ENCODE peak calls at places on chromosomes 11 and 22, in six cellular contexts. One of them, this sample, is unnamed. For H3K27me3, the result is how much of the 10 kb centered on the place peaks cover.

GRCh38 chr22:45830531-45831245 is 146.3 kb downstream of the WNT7B start:
- DNase-seq in heart right ventricle: no peak
- DNase-seq in adipocyte: no peak
- DNase-seq in mesendoderm: no peak
- DNase-seq in adrenal gland: no peak
- DNase-seq in stomach: no peak
- DNase-seq in this sample: no peak

GRCh38 chr11:64132388-64132771 is 33.5 kb downstream of the MACROD1 start:
- DNase-seq in heart right ventricle: no peak
- DNase-seq in adipocyte: no peak
- DNase-seq in mesendoderm: no peak
- DNase-seq in adrenal gland: no peak
- DNase-seq in stomach: no peak
- DNase-seq in this sample: no peak

GRCh38 chr11:31802990-31803812 is 7.9 kb downstream of the PAX6 start:
- DNase-seq in heart right ventricle: no peak
- DNase-seq in adipocyte: no peak
- DNase-seq in mesendoderm: peak
- DNase-seq in adrenal gland: no peak
- DNase-seq in stomach: no peak
- DNase-seq in this sample: no peak

GRCh38 chr11:64355078-64355940 is 3.7 kb upstream of the RPS6KA4 start:
- DNase-seq in heart right ventricle: peak
- DNase-seq in adipocyte: peak
- DNase-seq in mesendoderm: peak
- DNase-seq in adrenal gland: peak
- DNase-seq in stomach: peak
- DNase-seq in this sample: peak

GRCh38 chr11:58632510-58632909 is 10.0 kb downstream of the CNTF start:
- DNase-seq in heart right ventricle: no peak
- DNase-seq in adipocyte: no peak
- DNase-seq in mesendoderm: no peak
- DNase-seq in adrenal gland: no peak
- DNase-seq in stomach: no peak
- DNase-seq in this sample: no peak

GRCh38 chr11:80586464-80586863 is 1145.6 kb upstream of the TENM4 start:
- DNase-seq in heart right ventricle: no peak
- DNase-seq in adipocyte: no peak
- DNase-seq in mesendoderm: no peak
- DNase-seq in adrenal gland: no peak
- DNase-seq in stomach: no peak
- DNase-seq in this sample: no peak

GRCh38 chr11:65854871-65855837 is 2.8 kb downstream of the CFL1 start:
- DNase-seq in heart right ventricle: no peak
- DNase-seq in adipocyte: no peak
- DNase-seq in mesendoderm: no peak
- DNase-seq in adrenal gland: no peak
- DNase-seq in stomach: no peak
- DNase-seq in this sample: no peak

GRCh38 chr11:107824668-107825369 is 33.8 kb downstream of the SLC35F2 start:
- DNase-seq in heart right ventricle: no peak
- DNase-seq in adipocyte: no peak
- DNase-seq in mesendoderm: no peak
- DNase-seq in adrenal gland: no peak
- DNase-seq in stomach: no peak
- DNase-seq in this sample: no peak

GRCh38 chr11:2940166-2940929 is 11.1 kb upstream of the PHLDA2 start:
- DNase-seq in heart right ventricle: no peak
- DNase-seq in adipocyte: no peak
- DNase-seq in mesendoderm: no peak
- DNase-seq in adrenal gland: peak
- DNase-seq in stomach: peak
- DNase-seq in this sample: no peak

GRCh38 chr11:1072116-1072820 is 2.4 kb upstream of the MUC2 start:
- DNase-seq in heart right ventricle: peak
- DNase-seq in adipocyte: peak
- DNase-seq in mesendoderm: peak
- DNase-seq in adrenal gland: no peak
- DNase-seq in stomach: no peak
- DNase-seq in this sample: no peak

GRCh38 chr22:49087163-49087562 is 740.5 kb downstream of the BRD1 start:
- DNase-seq in heart right ventricle: no peak
- DNase-seq in adipocyte: no peak
- DNase-seq in mesendoderm: no peak
- DNase-seq in adrenal gland: no peak
- DNase-seq in stomach: no peak
- DNase-seq in this sample: no peak

GRCh38 chr11:79229047-79229446 is 211.8 kb downstream of the TENM4 start:
- DNase-seq in heart right ventricle: no peak
- DNase-seq in adipocyte: no peak
- DNase-seq in mesendoderm: no peak
- DNase-seq in adrenal gland: no peak
- DNase-seq in stomach: no peak
- DNase-seq in this sample: no peak

GRCh38 chr11:3153291-3153861 is 11.7 kb downstream of the OSBPL5 start:
- DNase-seq in heart right ventricle: peak
- DNase-seq in adipocyte: peak
- DNase-seq in mesendoderm: peak
- DNase-seq in adrenal gland: peak
- DNase-seq in stomach: no peak
- DNase-seq in this sample: no peak

GRCh38 chr11:124536520-124536919 is 6.9 kb downstream of the OR8B12 start:
- DNase-seq in heart right ventricle: peak
- DNase-seq in adipocyte: peak
- DNase-seq in mesendoderm: peak
- DNase-seq in adrenal gland: peak
- DNase-seq in stomach: no peak
- DNase-seq in this sample: no peak

GRCh38 chr11:17277024-17277584 is 565 bp downstream of the NUCB2 start:
- DNase-seq in heart right ventricle: no peak
- DNase-seq in adipocyte: peak
- DNase-seq in mesendoderm: peak
- DNase-seq in adrenal gland: peak
- DNase-seq in stomach: no peak
- DNase-seq in this sample: no peak

GRCh38 chr11:134033276-134033675 is 35.6 kb upstream of the JAM3 start:
- DNase-seq in heart right ventricle: no peak
- DNase-seq in adipocyte: no peak
- DNase-seq in mesendoderm: no peak
- DNase-seq in adrenal gland: no peak
- DNase-seq in stomach: no peak
- DNase-seq in this sample: no peak

GRCh38 chr11:19651654-19652053 is 61.0 kb upstream of the NAV2 start:
- DNase-seq in heart right ventricle: no peak
- DNase-seq in adipocyte: no peak
- DNase-seq in mesendoderm: no peak
- DNase-seq in adrenal gland: no peak
- DNase-seq in stomach: no peak
- DNase-seq in this sample: no peak

GRCh38 chr11:106088896-106089295 is 11.4 kb downstream of the AASDHPPT start:
- DNase-seq in heart right ventricle: no peak
- DNase-seq in adipocyte: no peak
- DNase-seq in mesendoderm: no peak
- DNase-seq in adrenal gland: no peak
- DNase-seq in stomach: no peak
- DNase-seq in this sample: no peak

GRCh38 chr11:2585566-2586090 is 114.2 kb downstream of the KCNQ1OT1 start:
- DNase-seq in heart right ventricle: no peak
- DNase-seq in adipocyte: no peak
- DNase-seq in mesendoderm: no peak
- DNase-seq in adrenal gland: no peak
- DNase-seq in stomach: peak
- DNase-seq in this sample: no peak

GRCh38 chr22:29587938-29588699 is 7.2 kb upstream of the NIPSNAP1 start:
- DNase-seq in heart right ventricle: no peak
- DNase-seq in adipocyte: peak
- DNase-seq in mesendoderm: no peak
- DNase-seq in adrenal gland: peak
- DNase-seq in stomach: no peak
- DNase-seq in this sample: no peak

GRCh38 chr11:20933958-20934357 is 264.6 kb downstream of the NELL1 start:
- DNase-seq in heart right ventricle: no peak
- DNase-seq in adipocyte: no peak
- DNase-seq in mesendoderm: no peak
- DNase-seq in adrenal gland: no peak
- DNase-seq in stomach: no peak
- DNase-seq in this sample: no peak

GRCh38 chr11:86674965-86675364 is 2.5 kb upstream of the ME3 start:
- DNase-seq in heart right ventricle: no peak
- DNase-seq in adipocyte: no peak
- DNase-seq in mesendoderm: no peak
- DNase-seq in adrenal gland: no peak
- DNase-seq in stomach: no peak
- DNase-seq in this sample: no peak

GRCh38 chr11:74702383-74703007 is 28.7 kb downstream of the CHRDL2 start:
- DNase-seq in heart right ventricle: peak
- DNase-seq in adipocyte: peak
- DNase-seq in mesendoderm: peak
- DNase-seq in adrenal gland: peak
- DNase-seq in stomach: peak
- DNase-seq in this sample: peak

GRCh38 chr11:95150977-95151684 is 61.5 kb downstream of the ENDOD1 start:
- DNase-seq in heart right ventricle: peak
- DNase-seq in adipocyte: peak
- DNase-seq in mesendoderm: peak
- DNase-seq in adrenal gland: peak
- DNase-seq in stomach: peak
- DNase-seq in this sample: peak

GRCh38 chr11:95524328-95525036 is 265.1 kb downstream of the FAM76B start:
- DNase-seq in heart right ventricle: no peak
- DNase-seq in adipocyte: no peak
- DNase-seq in mesendoderm: no peak
- DNase-seq in adrenal gland: no peak
- DNase-seq in stomach: no peak
- DNase-seq in this sample: no peak

GRCh38 chr11:115724709-115725108 is 220.5 kb upstream of the CADM1 start:
- DNase-seq in heart right ventricle: no peak
- DNase-seq in adipocyte: no peak
- DNase-seq in mesendoderm: no peak
- DNase-seq in adrenal gland: no peak
- DNase-seq in stomach: no peak
- DNase-seq in this sample: no peak

GRCh38 chr11:3808846-3809623 is 675 bp downstream of the PGAP2 start:
- DNase-seq in heart right ventricle: no peak
- DNase-seq in adipocyte: peak
- DNase-seq in mesendoderm: peak
- DNase-seq in adrenal gland: peak
- DNase-seq in stomach: peak
- DNase-seq in this sample: no peak

GRCh38 chr11:69137148-69137844 is 18.4 kb upstream of the SMIM38 start:
- DNase-seq in heart right ventricle: peak
- DNase-seq in adipocyte: no peak
- DNase-seq in mesendoderm: no peak
- DNase-seq in adrenal gland: no peak
- DNase-seq in stomach: peak
- DNase-seq in this sample: no peak

GRCh38 chr22:37660709-37661045 is 2.2 kb downstream of the PDXP start:
- DNase-seq in heart right ventricle: no peak
- DNase-seq in adipocyte: no peak
- DNase-seq in mesendoderm: no peak
- DNase-seq in adrenal gland: no peak
- DNase-seq in stomach: no peak
- DNase-seq in this sample: no peak

DNA sequence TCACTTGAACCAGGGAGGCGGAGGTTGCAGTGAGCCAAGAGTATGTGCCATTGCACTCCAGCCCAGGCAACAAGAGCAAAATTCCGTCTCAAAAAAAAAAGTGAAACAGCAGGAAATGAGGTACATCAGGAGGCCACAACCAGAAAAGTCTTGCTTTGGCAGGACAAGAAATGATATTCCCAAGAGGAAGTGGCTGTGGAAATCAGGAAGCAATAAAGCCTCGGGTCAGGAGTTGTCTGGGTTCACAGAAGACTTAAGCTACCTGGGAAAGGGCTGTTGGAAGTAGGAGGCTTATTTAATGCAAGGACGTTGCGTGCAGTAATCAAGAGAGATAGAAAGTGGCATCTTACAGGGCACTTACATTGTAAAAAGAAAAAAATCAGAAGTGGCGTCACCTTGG is 9.2 kb upstream of the RELT start:
- DNase-seq in heart right ventricle: no peak
- DNase-seq in adipocyte: no peak
- DNase-seq in mesendoderm: no peak
- DNase-seq in adrenal gland: no peak
- DNase-seq in stomach: no peak
- DNase-seq in this sample: no peak
- H3K4me3 ChIP-seq in heart right ventricle: no peak
- H3K4me3 ChIP-seq in adipocyte: no peak
- H3K4me3 ChIP-seq in mesendoderm: no peak
- H3K4me3 ChIP-seq in adrenal gland: no peak
- H3K4me3 ChIP-seq in stomach: no peak
- H3K4me3 ChIP-seq in this sample: no peak

GRCh38 chr22:44399906-44400762 is 87.4 kb upstream of the SHISAL1 start:
- DNase-seq in heart right ventricle: no peak
- DNase-seq in adipocyte: no peak
- DNase-seq in mesendoderm: no peak
- DNase-seq in adrenal gland: no peak
- DNase-seq in stomach: peak
- DNase-seq in this sample: no peak

GRCh38 chr22:44396727-44397722 is 84.3 kb upstream of the SHISAL1 start:
- DNase-seq in heart right ventricle: no peak
- DNase-seq in adipocyte: no peak
- DNase-seq in mesendoderm: no peak
- DNase-seq in adrenal gland: no peak
- DNase-seq in stomach: peak
- DNase-seq in this sample: no peak

GRCh38 chr22:44400763-44401060 is 88.0 kb upstream of the SHISAL1 start:
- DNase-seq in heart right ventricle: no peak
- DNase-seq in adipocyte: no peak
- DNase-seq in mesendoderm: no peak
- DNase-seq in adrenal gland: no peak
- DNase-seq in stomach: no peak
- DNase-seq in this sample: no peak

GRCh38 chr22:44399196-44399837 is 86.6 kb upstream of the SHISAL1 start:
- DNase-seq in heart right ventricle: no peak
- DNase-seq in adipocyte: no peak
- DNase-seq in mesendoderm: no peak
- DNase-seq in adrenal gland: no peak
- DNase-seq in stomach: peak
- DNase-seq in this sample: no peak

GRCh38 chr22:44398791-44399190 is 86.0 kb upstream of the SHISAL1 start:
- DNase-seq in heart right ventricle: no peak
- DNase-seq in adipocyte: no peak
- DNase-seq in mesendoderm: no peak
- DNase-seq in adrenal gland: no peak
- DNase-seq in stomach: no peak
- DNase-seq in this sample: no peak
- H3K27me3 ChIP-seq in heart right ventricle: under half
- H3K27me3 ChIP-seq in adipocyte: half or more
- H3K27me3 ChIP-seq in mesendoderm: under half
- H3K27me3 ChIP-seq in adrenal gland: under half
- H3K27me3 ChIP-seq in stomach: under half
- H3K27me3 ChIP-seq in this sample: under half

GRCh38 chr22:42960146-42960509 is 54.8 kb downstream of the PACSIN2 start:
- DNase-seq in heart right ventricle: no peak
- DNase-seq in adipocyte: no peak
- DNase-seq in mesendoderm: no peak
- DNase-seq in adrenal gland: peak
- DNase-seq in stomach: no peak
- DNase-seq in this sample: no peak
- H3K4me3 ChIP-seq in heart right ventricle: peak
- H3K4me3 ChIP-seq in adipocyte: peak
- H3K4me3 ChIP-seq in mesendoderm: no peak
- H3K4me3 ChIP-seq in adrenal gland: no peak
- H3K4me3 ChIP-seq in stomach: no peak
- H3K4me3 ChIP-seq in this sample: no peak

GRCh38 chr11:33505140-33505539 is 195.5 kb downstream of the C11orf91 start:
- DNase-seq in heart right ventricle: no peak
- DNase-seq in adipocyte: no peak
- DNase-seq in mesendoderm: no peak
- DNase-seq in adrenal gland: no peak
- DNase-seq in stomach: no peak
- DNase-seq in this sample: no peak
- H3K27me3 ChIP-seq in heart right ventricle: under half
- H3K27me3 ChIP-seq in adipocyte: under half
- H3K27me3 ChIP-seq in mesendoderm: under half
- H3K27me3 ChIP-seq in adrenal gland: under half
- H3K27me3 ChIP-seq in stomach: under half
- H3K27me3 ChIP-seq in this sample: under half

This sample was measured in GM06990.